ENCODE peak calls at places on chromosomes 6 and 20, in ten cellular contexts. A, W, E, O, Y, G, X, K, Z and N are unnamed samples.

GRCh38 chr6:217048-217659 is 75.1 kb upstream of the DUSP22 start:
- DNase-seq in A (peak; percentile 51), W (no peak), E (no peak), O (no peak), Y (peak; percentile 79), G (no peak), X (no peak), K (no peak), Z (peak; percentile 90), N (peak; percentile 57)

GRCh38 chr20:4836935-4837334 is 115.2 kb downstream of the PRND start:
- DNase-seq in A (no peak), W (no peak), E (peak; percentile 13), O (no peak), Y (no peak), G (no peak), X (no peak), K (no peak), Z (no peak), N (no peak)

GRCh38 chr6:166655251-166655650 is 28.2 kb upstream of the RPS6KA2 start:
- DNase-seq in A (no peak), W (no peak), E (no peak), O (peak; percentile 8), Y (no peak), G (no peak), X (no peak), K (no peak), Z (no peak), N (no peak)

GRCh38 chr6:72321741-72322140 is 300.1 kb upstream of the KCNQ5 start:
- DNase-seq in A (no peak), W (no peak), E (peak; percentile 20), O (no peak), Y (no peak), G (no peak), X (no peak), K (peak; percentile 32), Z (no peak), N (no peak)

GRCh38 chr20:35444226-35444625 is 6.2 kb upstream of the GDF5 start:
- DNase-seq in A (no peak), W (no peak), E (no peak), O (no peak), Y (no peak), G (no peak), X (no peak), K (no peak), Z (no peak), N (no peak)

GRCh38 chr6:39104528-39104927 is 10.5 kb downstream of the SAYSD1 start:
- DNase-seq in A (no peak), W (no peak), E (no peak), O (no peak), Y (no peak), G (no peak), X (no peak), K (no peak), Z (no peak), N (no peak)

GRCh38 chr20:62597416-62598115 is 44.7 kb upstream of the SLCO4A1 start:
- DNase-seq in A (no peak), W (no peak), E (no peak), O (no peak), Y (peak; percentile 62), G (no peak), X (no peak), K (no peak), Z (no peak), N (no peak)

GRCh38 chr6:131995924-131996323 is 44.8 kb upstream of the CCN2 start:
- DNase-seq in A (no peak), W (no peak), E (peak; percentile 88), O (no peak), Y (no peak), G (no peak), X (no peak), K (peak; percentile 89), Z (no peak), N (no peak)

GRCh38 chr20:50099121-50099520 is 13.8 kb downstream of the UBE2V1 start:
- DNase-seq in A (no peak), W (no peak), E (no peak), O (no peak), Y (no peak), G (no peak), X (no peak), K (no peak), Z (no peak), N (no peak)

GRCh38 chr6:97438011-97438671 is 155.1 kb upstream of the MMS22L start:
- DNase-seq in A (no peak), W (no peak), E (no peak), O (no peak), Y (no peak), G (no peak), X (no peak), K (no peak), Z (no peak), N (no peak)

GRCh38 chr6:52735071-52735470 is 28.2 kb downstream of the GSTA2 start:
- DNase-seq in A (no peak), W (no peak), E (no peak), O (no peak), Y (no peak), G (no peak), X (no peak), K (no peak), Z (no peak), N (no peak)

GRCh38 chr6:195861-196360 is 96.4 kb upstream of the DUSP22 start:
- DNase-seq in A (peak; percentile 35), W (no peak), E (peak; percentile 87), O (no peak), Y (no peak), G (no peak), X (no peak), K (peak; percentile 65), Z (no peak), N (no peak)

GRCh38 chr6:152052061-152052460 is 244.6 kb downstream of the ESR1 start:
- DNase-seq in A (no peak), W (no peak), E (no peak), O (no peak), Y (no peak), G (no peak), X (no peak), K (no peak), Z (no peak), N (no peak)

GRCh38 chr6:99458319-99458718 is 33.2 kb upstream of the PNISR start:
- DNase-seq in A (no peak), W (no peak), E (peak; percentile 27), O (no peak), Y (no peak), G (no peak), X (peak; percentile 3), K (no peak), Z (no peak), N (peak; percentile 70)

GRCh38 chr6:167093922-167094432 is 28.9 kb upstream of the CCR6 start:
- DNase-seq in A (peak; percentile 30), W (no peak), E (no peak), O (no peak), Y (peak; percentile 80), G (no peak), X (no peak), K (no peak), Z (no peak), N (peak; percentile 72)

GRCh38 chr6:141472123-141472522 is 660.6 kb upstream of the GJE1 start:
- DNase-seq in A (no peak), W (no peak), E (no peak), O (no peak), Y (no peak), G (no peak), X (no peak), K (no peak), Z (no peak), N (no peak)

GRCh38 chr20:39855799-39856198 is 833.2 kb downstream of the MAFB start:
- DNase-seq in A (no peak), W (no peak), E (peak; percentile 51), O (no peak), Y (no peak), G (no peak), X (no peak), K (no peak), Z (no peak), N (no peak)

GRCh38 chr20:55232647-55233046 is 757.3 kb downstream of the DOK5 start:
- DNase-seq in A (no peak), W (no peak), E (no peak), O (no peak), Y (no peak), G (no peak), X (no peak), K (no peak), Z (no peak), N (no peak)

GRCh38 chr20:39897058-39897457 is 792.0 kb downstream of the MAFB start:
- DNase-seq in A (no peak), W (no peak), E (no peak), O (no peak), Y (no peak), G (no peak), X (no peak), K (peak; percentile 79), Z (no peak), N (no peak)

GRCh38 chr6:165644586-165645266 is 18.3 kb downstream of the PDE10A start:
- DNase-seq in A (no peak), W (no peak), E (no peak), O (no peak), Y (no peak), G (no peak), X (no peak), K (no peak), Z (no peak), N (no peak)

GRCh38 chr6:11424395-11425050 is 113.0 kb upstream of the TMEM170B start:
- DNase-seq in A (no peak), W (no peak), E (no peak), O (no peak), Y (no peak), G (no peak), X (no peak), K (no peak), Z (no peak), N (no peak)

GRCh38 chr20:20338133-20338730 is 29.7 kb upstream of the INSM1 start:
- DNase-seq in A (no peak), W (peak; percentile 56), E (no peak), O (no peak), Y (peak; percentile 73), G (no peak), X (no peak), K (no peak), Z (no peak), N (no peak)

GRCh38 chr6:44254201-44254956 is 2.9 kb downstream of the SLC35B2 start:
- DNase-seq in A (no peak), W (no peak), E (no peak), O (no peak), Y (peak; percentile 33), G (no peak), X (no peak), K (no peak), Z (peak; percentile 63), N (peak; percentile 45)

GRCh38 chr6:137122612-137123011 is 50.8 kb downstream of the IL22RA2 start:
- DNase-seq in A (no peak), W (no peak), E (no peak), O (no peak), Y (no peak), G (no peak), X (no peak), K (no peak), Z (no peak), N (no peak)

GRCh38 chr6:33118525-33119123 is 42.8 kb downstream of the HLA-DPB1 start:
- DNase-seq in A (no peak), W (no peak), E (peak; percentile 70), O (peak; percentile 35), Y (no peak), G (no peak), X (no peak), K (peak; percentile 25), Z (peak; percentile 59), N (peak; percentile 65)

GRCh38 chr20:20680991-20681508 is 31.4 kb downstream of the RALGAPA2 start:
- DNase-seq in A (no peak), W (no peak), E (no peak), O (no peak), Y (no peak), G (no peak), X (no peak), K (no peak), Z (no peak), N (peak; percentile 94)

GRCh38 chr20:19909696-19910095 is 107.5 kb upstream of the NAA20 start:
- DNase-seq in A (no peak), W (no peak), E (peak; percentile 30), O (no peak), Y (peak; percentile 85), G (no peak), X (no peak), K (no peak), Z (no peak), N (peak; percentile 39)

GRCh38 chr6:43926644-43927524 is 156.9 kb downstream of the VEGFA start:
- DNase-seq in A (no peak), W (no peak), E (peak; percentile 98), O (peak; percentile 79), Y (no peak), G (peak; percentile 32), X (no peak), K (peak; percentile 73), Z (no peak), N (peak; percentile 98)